ENCODE peak calls at places on chromosomes 6 and 20, in five cellular contexts. B is activated CD4-positive, alpha-beta T cell treated with anti-CD3 and anti-CD28 coated beads, Interleukin-2, amount 50 U/mL, for 4 hours; L is mammary epithelial cell; G is activated CD8-positive, alpha-beta memory T cell treated with anti-CD3 and anti-CD28 coated beads for 4 hours; Q is HCEC 1CT. F is an unnamed sample.

GRCh38 chr6:44925100-44925739 is 402.9 kb upstream of the RUNX2 start:
- DNase-seq in B (no peak), L (peak), G (no peak), Q (no peak), F (no peak)

GRCh38 chr6:45881705-45882435 is 133.8 kb downstream of the CLIC5 start:
- DNase-seq in B (no peak), L (no peak), G (no peak), Q (no peak), F (no peak)

GRCh38 chr20:41989935-41990635 is 371.9 kb upstream of the CHD6 start:
- DNase-seq in B (no peak), L (no peak), G (no peak), Q (no peak), F (no peak)

GRCh38 chr20:44382641-44383040 is 27.1 kb downstream of the HNF4A start:
- DNase-seq in B (no peak), L (no peak), G (no peak), Q (no peak), F (no peak)

GRCh38 chr6:148332088-148332487 is 10.6 kb upstream of the SASH1 start:
- DNase-seq in B (no peak), L (peak), G (no peak), Q (no peak), F (no peak)

GRCh38 chr6:158321960-158322359 is 9.7 kb downstream of the TULP4 start:
- DNase-seq in B (no peak), L (peak), G (no peak), Q (peak), F (no peak)

GRCh38 chr6:167046861-167047495 is 47.8 kb downstream of the CEP43 start:
- DNase-seq in B (no peak), L (no peak), G (no peak), Q (no peak), F (no peak)

GRCh38 chr20:35523298-35523888 is 6.1 kb downstream of the C20orf173 start:
- DNase-seq in B (peak), L (peak), G (no peak), Q (peak), F (no peak)

GRCh38 chr6:35058041-35058675 is 83.0 kb downstream of the TCP11 start:
- DNase-seq in B (no peak), L (no peak), G (no peak), Q (no peak), F (no peak)

GRCh38 chr20:6685181-6685582 is 82.3 kb upstream of the BMP2 start:
- DNase-seq in B (no peak), L (peak), G (no peak), Q (peak), F (no peak)

GRCh38 chr6:108768792-108769524 is 79.3 kb upstream of the ARMC2 start:
- DNase-seq in B (no peak), L (no peak), G (no peak), Q (no peak), F (no peak)

GRCh38 chr6:35230950-35231349 is 17.2 kb downstream of the SCUBE3 start:
- DNase-seq in B (no peak), L (no peak), G (no peak), Q (no peak), F (no peak)

GRCh38 chr20:31841928-31842327 is 3.5 kb downstream of the FOXS1 start:
- DNase-seq in B (no peak), L (no peak), G (no peak), Q (no peak), F (no peak)

GRCh38 chr6:155448823-155449789 is 6.5 kb downstream of the NOX3 start:
- DNase-seq in B (no peak), L (no peak), G (no peak), Q (no peak), F (no peak)

GRCh38 chr20:53579266-53579580 is 14.4 kb downstream of the ZNF217 start:
- DNase-seq in B (no peak), L (no peak), G (no peak), Q (peak), F (no peak)

GRCh38 chr20:25576783-25577530 is 8.4 kb downstream of the NINL start:
- DNase-seq in B (no peak), L (no peak), G (no peak), Q (no peak), F (no peak)

GRCh38 chr20:53581444-53582311 is 12.0 kb downstream of the ZNF217 start:
- DNase-seq in B (no peak), L (no peak), G (no peak), Q (no peak), F (no peak)